ENCODE peak calls at places on chromosomes 4 and X, in eight cellular contexts. L is pons, J is HTR-8/SVneo, O is hypothalamus, C is cardiac muscle cell, M is upper lobe of right lung, T is smooth muscle cell of the brain vasculature, V is T-helper 2 cell. H is an unnamed sample.

GRCh38 chrX:115948018-115948923 is 222.3 kb upstream of the AGTR2 start:
- DNase-seq in M (no peak), V (no peak), C (no peak), L (no peak), T (no peak), J (no peak), O (no peak), H (no peak)

GRCh38 chr4:8351931-8352367 is 82.4 kb downstream of the HTRA3 start:
- DNase-seq in C (no peak), M (peak), J (no peak), T (peak), V (no peak), O (no peak), L (peak), H (peak)

GRCh38 chr4:119550857-119551532 is 77.6 kb downstream of the PDE5A start:
- DNase-seq in J (no peak), L (no peak), V (no peak), T (peak), M (no peak), C (no peak), O (no peak), H (no peak)

GRCh38 chr4:188701952-188702351 is 562.7 kb downstream of the TRIML1 start:
- DNase-seq in C (no peak), T (no peak), J (no peak), L (no peak), V (no peak), M (no peak), O (no peak), H (no peak)

GRCh38 chr4:98929341-98930267 is 671 bp upstream of the EIF4E start:
- DNase-seq in L (peak), T (peak), C (no peak), M (peak), V (peak), J (peak), O (no peak), H (no peak)

GRCh38 chr4:15690020-15690809 is 8.6 kb downstream of the FAM200B start:
- DNase-seq in J (peak), T (no peak), L (no peak), V (no peak), C (no peak), O (no peak), M (no peak), H (no peak)

GRCh38 chr4:118732591-118733330 is 47.6 kb downstream of the METTL14 start:
- DNase-seq in C (no peak), J (no peak), L (no peak), T (no peak), O (no peak), V (no peak), M (no peak), H (no peak)

GRCh38 chrX:46791927-46792825 is 33.3 kb upstream of the SLC9A7 start:
- DNase-seq in L (no peak), M (no peak), T (peak), J (peak), C (no peak), O (no peak), V (no peak), H (no peak)

GRCh38 chr4:188127157-188127874 is 11.9 kb upstream of the TRIML1 start:
- DNase-seq in M (no peak), O (no peak), C (no peak), J (peak), L (no peak), V (no peak), T (peak), H (no peak)

GRCh38 chr4:187307131-187307530 is 583.5 kb upstream of the FAT1 start:
- DNase-seq in C (no peak), L (no peak), T (no peak), J (no peak), O (no peak), M (no peak), V (no peak), H (no peak)

GRCh38 chr4:15964159-15964558 is 1.2 kb upstream of the FGFBP2 start:
- DNase-seq in J (no peak), C (no peak), M (no peak), L (no peak), O (no peak), V (no peak), T (no peak), H (no peak)

GRCh38 chr4:5051692-5052423 is 578 bp downstream of the STK32B start:
- DNase-seq in J (no peak), L (no peak), O (no peak), T (no peak), M (peak), V (no peak), C (peak), H (no peak)

GRCh38 chr4:151922306-151922705 is 161.5 kb upstream of the GATB start:
- DNase-seq in V (no peak), M (no peak), L (no peak), T (no peak), J (no peak), C (no peak), O (no peak), H (no peak)

GRCh38 chrX:76454456-76454927 is 27.0 kb downstream of the MAGEE1 start:
- DNase-seq in C (peak), J (no peak), T (no peak), V (no peak), L (peak), M (no peak), O (no peak), H (no peak)

GRCh38 chr4:82630079-82630478 is 68.3 kb upstream of the TMEM150C start:
- DNase-seq in C (no peak), V (no peak), L (peak), J (no peak), M (no peak), O (no peak), T (no peak), H (no peak)

GRCh38 chr4:92864176-92864575 is 560.4 kb downstream of the GRID2 start:
- DNase-seq in V (no peak), M (no peak), L (peak), C (no peak), J (no peak), O (no peak), T (no peak), H (no peak)

GRCh38 chrX:123851010-123851409 is 8.8 kb upstream of the XIAP start:
- DNase-seq in M (no peak), C (no peak), J (no peak), O (no peak), V (no peak), L (no peak), T (no peak), H (no peak)

GRCh38 chr4:178105223-178105622 is 663.0 kb upstream of the AGA start:
- DNase-seq in L (no peak), J (no peak), O (no peak), M (no peak), T (no peak), C (no peak), V (no peak), H (no peak)

GRCh38 chrX:38351346-38351745 is 1.1 kb upstream of the OTC start:
- DNase-seq in O (no peak), M (no peak), J (no peak), C (no peak), L (no peak), T (no peak), V (no peak), H (no peak)

GRCh38 chrX:133980832-133981588 is 4.4 kb downstream of the GPC3 start:
- DNase-seq in C (no peak), O (no peak), V (no peak), T (no peak), L (no peak), M (no peak), J (no peak), H (no peak)

GRCh38 chr4:7752649-7753048 is 187.0 kb downstream of the AFAP1 start:
- DNase-seq in L (no peak), C (no peak), V (no peak), O (no peak), M (no peak), T (no peak), J (no peak), H (no peak)

GRCh38 chrX:133655262-133655913 is 240.1 kb upstream of the GPC4 start:
- DNase-seq in O (no peak), C (no peak), L (no peak), T (no peak), J (no peak), V (no peak), M (no peak), H (no peak)

GRCh38 chr4:157291071-157291470 is 70.5 kb downstream of the GRIA2 start:
- DNase-seq in M (no peak), J (no peak), T (no peak), L (peak), V (no peak), O (no peak), C (no peak), H (no peak)

GRCh38 chr4:156177941-156178340 is 224.3 kb upstream of the CTSO start:
- DNase-seq in L (no peak), M (no peak), V (no peak), O (no peak), T (no peak), C (no peak), J (no peak), H (no peak)

H was measured in NCI-H510A.